ENCODE peak calls at places on chromosomes 16 and 17, in four cellular contexts. V is cardiac fibroblast, X is AG04449, I is dorsolateral prefrontal cortex. L is an unnamed sample.

GRCh38 chr16:46785076-46785845 is 37.1 kb upstream of the MYLK3 start:
- DNase-seq in X (no peak), I (no peak), V (no peak), L (no peak)

GRCh38 chr16:85473909-85474640 is 139.0 kb upstream of the GSE1 start:
- DNase-seq in X (no peak), V (no peak), I (no peak), L (no peak)

GRCh38 chr17:44049294-44050080 is 17.0 kb downstream of the LSM12 start:
- DNase-seq in V (no peak), I (no peak), X (no peak), L (no peak)

GRCh38 chr17:79997004-79997673 is 38.5 kb downstream of the TBC1D16 start:
- DNase-seq in X (no peak), V (no peak), I (no peak), L (no peak)

GRCh38 chr16:67158637-67159600 is 790 bp downstream of the TRADD start:
- DNase-seq in I (no peak), V (no peak), X (no peak), L (no peak)

GRCh38 chr16:52283018-52283417 is 263.9 kb downstream of the TOX3 start:
- DNase-seq in V (peak), I (no peak), X (no peak), L (no peak)

GRCh38 chr16:68070249-68070725 is 14.9 kb upstream of the NFATC3 start:
- DNase-seq in X (no peak), V (no peak), I (no peak), L (no peak)

GRCh38 chr16:69404275-69404805 is 18.5 kb upstream of the TERF2 start:
- DNase-seq in I (no peak), X (peak), V (peak), L (peak)

GRCh38 chr16:70302745-70303144 is 3.8 kb downstream of the DDX19B start:
- DNase-seq in X (no peak), I (no peak), V (no peak), L (no peak)

GRCh38 chr17:1649844-1650409 is at the start of gene RILP:
- DNase-seq in X (no peak), V (peak), I (no peak), L (peak)

GRCh38 chr16:85176541-85177447 is 64.5 kb upstream of the CIBAR2 start:
- DNase-seq in I (no peak), X (no peak), V (no peak), L (no peak)

DNA sequence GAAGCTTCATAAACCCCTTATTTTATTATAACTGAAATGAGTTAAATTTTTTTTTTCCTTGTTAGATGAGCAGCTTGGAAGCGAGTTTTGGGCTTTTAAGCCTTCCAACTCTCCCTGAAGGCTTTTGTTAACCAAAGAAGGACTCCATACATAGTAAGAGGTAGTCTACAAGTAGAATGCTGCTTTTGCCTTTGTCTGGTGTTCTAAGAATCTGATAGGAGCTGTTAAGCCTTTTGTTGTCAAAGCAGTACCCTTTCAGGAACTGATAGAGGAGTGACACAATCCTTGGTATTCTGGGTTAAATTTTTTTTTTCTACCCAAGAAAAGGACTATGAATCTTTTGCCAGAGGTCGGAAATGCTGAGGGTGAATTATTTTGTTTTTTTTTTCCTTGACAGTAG is 26.1 kb downstream of the MAP2K4 start:
- DNase-seq in I (no peak), V (no peak), X (no peak), L (no peak)
- H3K4me3 ChIP-seq in I (no peak), V (no peak), X (no peak), L (no peak)

GRCh38 chr17:63828936-63829335 is 1.5 kb upstream of the FTSJ3 start:
- DNase-seq in V (no peak), I (no peak), X (no peak), L (no peak)

GRCh38 chr17:63827002-63827800 is at the start of the genes FTSJ3 and PSMC5:
- DNase-seq in I (peak), V (peak), X (no peak), L (peak)

GRCh38 chr17:63826468-63827001 is 696 bp upstream of the PSMC5 start:
- DNase-seq in V (peak), X (no peak), I (no peak), L (no peak)

GRCh38 chr17:63830278-63830677 is 2.8 kb upstream of the FTSJ3 start:
- DNase-seq in X (no peak), V (no peak), I (no peak), L (no peak)

DNA sequence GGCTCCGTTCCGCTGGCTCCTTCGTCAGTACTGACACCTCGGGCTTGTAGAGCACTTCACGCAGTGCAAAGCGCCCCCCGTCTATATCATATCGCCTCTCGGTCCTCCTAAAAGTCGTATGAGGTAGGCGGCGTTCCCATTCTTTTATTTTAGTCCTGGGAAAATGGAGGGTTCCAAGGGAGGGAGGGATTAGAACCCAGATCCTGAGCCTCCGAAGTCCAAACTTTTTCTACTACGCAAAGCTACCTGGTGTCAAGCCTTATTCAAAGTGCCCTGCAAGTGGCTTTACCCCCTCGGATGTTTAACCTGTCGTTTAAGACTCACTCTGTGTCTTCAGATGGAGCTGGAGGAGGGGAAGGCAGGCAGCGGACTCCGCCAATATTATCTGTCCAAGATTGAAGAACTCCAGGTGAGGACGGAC is 348 bp upstream of the FTSJ3 start:
- DNase-seq in X (no peak), I (no peak), V (no peak), L (no peak)
- TF ChIP-seq CTCF in X (no peak), I (no peak), V (no peak), L (peak)

DNA sequence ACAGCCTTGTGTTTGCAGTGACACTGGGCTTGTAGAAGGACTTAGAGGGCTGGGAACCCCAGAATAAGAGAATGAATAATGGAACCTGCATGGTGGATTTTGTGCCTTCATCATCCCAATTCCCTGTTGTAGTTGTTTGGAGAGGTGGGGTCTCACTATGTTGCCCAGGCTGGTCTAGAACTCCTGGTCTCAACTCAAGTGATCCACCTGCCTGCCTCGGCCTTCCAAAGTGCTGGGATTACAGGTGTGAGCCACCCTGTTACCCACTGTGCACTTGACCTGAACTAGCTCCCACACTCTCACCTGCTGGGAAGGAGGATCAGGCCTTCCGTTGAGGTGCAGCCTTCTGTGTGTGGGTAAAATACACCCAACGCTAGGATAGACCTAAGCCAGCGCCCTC is 55.4 kb downstream of the RAP1GAP2 start:
- DNase-seq in V (no peak), X (no peak), I (no peak), L (no peak)
- H3K4me3 ChIP-seq in V (no peak), X (no peak), I (no peak), L (no peak)

GRCh38 chr16:53546988-53547391 is 44.0 kb upstream of the AKTIP start:
- DNase-seq in I (no peak), V (peak), X (no peak), L (no peak)
- TF ChIP-seq CTCF in I (no peak), V (peak), X (peak), L (peak)

DNA sequence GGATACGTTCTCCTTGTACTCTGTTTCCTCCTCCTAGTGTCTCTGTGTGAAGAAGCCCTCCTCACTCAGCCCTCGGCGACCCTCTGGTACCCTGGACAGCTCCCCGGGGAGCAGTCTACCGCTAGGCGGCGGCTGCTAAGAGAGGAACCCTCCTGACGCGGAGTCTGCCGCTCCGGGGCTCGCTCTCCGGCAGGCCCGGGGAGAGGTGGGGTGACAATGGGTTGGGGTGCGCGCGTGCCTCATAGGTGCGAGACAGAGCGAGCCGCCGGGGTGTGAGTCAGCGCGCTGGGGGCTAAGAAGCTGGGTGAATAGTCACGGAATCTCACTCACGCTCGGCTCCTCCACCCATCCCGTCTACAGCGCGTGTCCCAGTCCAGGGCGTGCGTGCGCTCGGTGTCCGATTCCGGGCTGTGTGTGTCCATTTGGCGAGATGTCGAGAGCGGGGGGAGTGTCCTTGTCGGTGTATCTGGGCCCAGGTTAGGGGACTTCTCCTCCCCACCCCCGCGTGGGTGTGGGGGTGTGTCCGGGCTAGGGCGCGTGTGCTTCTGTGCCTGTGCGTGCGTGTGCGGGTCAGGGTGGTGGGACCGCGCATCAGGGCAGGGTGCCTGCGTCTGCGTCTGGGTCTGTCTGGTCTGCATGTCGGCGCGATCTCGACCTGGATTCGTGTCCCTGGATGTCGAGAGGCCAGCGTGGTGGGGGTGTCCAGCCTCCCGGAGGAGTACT is 578 bp upstream of the HS3ST2 start:
- DNase-seq in X (no peak), V (peak), I (peak), L (peak)
- H3K4me3 ChIP-seq in X (peak), V (no peak), I (peak), L (no peak)

DNA sequence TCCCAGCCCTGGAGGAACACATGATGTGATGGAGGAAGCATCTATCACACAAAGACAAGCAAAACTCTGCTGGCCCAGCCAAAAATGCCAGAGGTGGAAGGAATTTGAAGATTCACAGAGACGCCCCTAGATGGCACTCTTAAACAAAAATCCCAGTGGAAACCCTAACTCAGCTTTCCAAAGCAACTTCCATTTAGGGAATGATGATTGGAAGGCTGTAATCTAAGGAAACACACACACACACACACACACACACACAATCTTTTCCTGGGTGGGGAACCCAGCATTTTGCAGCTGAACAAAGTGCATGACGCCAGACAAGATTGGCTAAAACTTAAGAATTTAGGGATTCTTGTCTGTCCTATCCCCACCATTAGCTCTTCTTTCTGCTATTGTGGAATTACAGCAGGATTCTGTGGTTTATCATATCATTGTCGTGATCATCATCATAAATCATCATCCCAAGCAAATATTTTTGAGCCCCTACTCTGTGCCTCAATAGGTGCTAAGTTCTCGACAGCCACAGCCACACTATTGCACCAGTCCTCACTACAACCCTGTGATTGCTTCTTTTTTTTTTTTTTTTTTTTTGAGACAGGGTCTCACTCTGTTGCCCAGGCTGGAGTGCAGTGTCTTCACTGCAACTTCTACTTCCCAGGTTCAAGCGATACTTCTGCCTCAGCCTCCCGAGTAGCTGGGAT is 1.6 kb upstream of the LDAF1 start:
- DNase-seq in V (peak), X (peak), I (no peak), L (peak)
- TF ChIP-seq CTCF in V (peak), X (peak), I (peak), L (peak)

L was measured in retinal pigment epithelial cell.